ENCODE peak calls at places on chromosomes 5 and 9, in eight cellular contexts. Y is testis, L is A673, G is H1, T is right atrium auricular region, N is upper lobe of left lung, E is DND-41, W is breast epithelium. A is an unnamed sample. For H3K4me1 and H3K27me3, the result is how much of the 10 kb centered on the place peaks cover.

GRCh38 chr5:180135128-180135955 is 63.8 kb upstream of the RNF130 start:
- DNase-seq in Y (peak), L (peak), G (peak), T (no peak), N (no peak), E (no peak), W (peak), A (peak)

GRCh38 chr5:93079046-93079445 is 502.0 kb downstream of the NR2F1-AS1 start:
- DNase-seq in Y (no peak), L (no peak), G (no peak), T (no peak), N (no peak), E (no peak), W (no peak), A (no peak)

GRCh38 chr5:178785999-178786398 is 55.5 kb upstream of the ZNF354A start:
- DNase-seq in Y (no peak), L (no peak), G (no peak), T (no peak), N (no peak), E (no peak), W (no peak), A (no peak)

GRCh38 chr5:42745426-42745825 is 11.2 kb upstream of the CCDC152 start:
- DNase-seq in Y (peak), L (peak), G (peak), T (no peak), N (no peak), E (no peak), W (no peak), A (peak)

GRCh38 chr9:92716557-92716956 is 46.6 kb upstream of the IPPK start:
- DNase-seq in Y (peak), L (peak), G (peak), T (peak), N (no peak), E (peak), W (peak), A (peak)

GRCh38 chr5:43140286-43140685 is 19.6 kb downstream of the ZNF131 start:
- DNase-seq in Y (no peak), L (no peak), G (no peak), T (no peak), N (no peak), E (no peak), W (no peak), A (no peak)

GRCh38 chr5:62729662-62730061 is 151.0 kb downstream of the LRRC70 start:
- DNase-seq in Y (no peak), L (no peak), G (no peak), T (no peak), N (no peak), E (no peak), W (no peak), A (no peak)

GRCh38 chr9:132647355-132647754 is 22.4 kb downstream of the DDX31 start:
- DNase-seq in Y (no peak), L (no peak), G (no peak), T (no peak), N (no peak), E (no peak), W (no peak), A (no peak)

GRCh38 chr5:124665035-124665434 is 81.4 kb downstream of the ZNF608 start:
- DNase-seq in Y (no peak), L (no peak), G (no peak), T (no peak), N (no peak), E (no peak), W (no peak), A (no peak)

GRCh38 chr9:16817002-16817401 is 53.5 kb downstream of the BNC2 start:
- DNase-seq in Y (no peak), L (no peak), G (no peak), T (no peak), N (no peak), E (no peak), W (no peak), A (no peak)

GRCh38 chr9:8718121-8718725 is 918.6 kb upstream of the DMAC1 start:
- DNase-seq in Y (no peak), L (peak), G (no peak), T (no peak), N (no peak), E (no peak), W (no peak), A (no peak)

GRCh38 chr5:59543826-59544442 is 349.6 kb downstream of the PDE4D start:
- DNase-seq in Y (no peak), L (no peak), G (no peak), T (no peak), N (no peak), E (no peak), W (peak), A (no peak)

GRCh38 chr9:7967851-7968250 is 168.3 kb upstream of the DMAC1 start:
- DNase-seq in Y (no peak), L (no peak), G (no peak), T (no peak), N (no peak), E (no peak), W (no peak), A (no peak)

GRCh38 chr9:133088756-133089155 is 27.0 kb downstream of the CEL start:
- DNase-seq in Y (no peak), L (no peak), G (no peak), T (no peak), N (no peak), E (no peak), W (no peak), A (no peak)

GRCh38 chr9:68416891-68417570 is 60.6 kb downstream of the PGM5 start:
- DNase-seq in Y (no peak), L (peak), G (no peak), T (no peak), N (no peak), E (peak), W (no peak), A (peak)

GRCh38 chr9:109901191-109901590 is 121.2 kb downstream of the PALM2AKAP2 start:
- DNase-seq in Y (no peak), L (no peak), G (no peak), T (no peak), N (no peak), E (no peak), W (no peak), A (peak)

GRCh38 chr9:113578877-113579269 is 115.3 kb downstream of the RGS3 start:
- DNase-seq in Y (no peak), L (no peak), G (no peak), T (peak), N (no peak), E (peak), W (peak), A (no peak)

GRCh38 chr9:96087669-96088299 is 212.3 kb downstream of the ERCC6L2 start:
- DNase-seq in Y (no peak), L (peak), G (no peak), T (no peak), N (no peak), E (no peak), W (no peak), A (no peak)

GRCh38 chr9:108813951-108814601 is 41.7 kb downstream of the ACTL7B start:
- DNase-seq in Y (no peak), L (peak), G (no peak), T (no peak), N (no peak), E (no peak), W (no peak), A (no peak)

GRCh38 chr5:124301850-124302249 is 444.6 kb downstream of the ZNF608 start:
- DNase-seq in Y (no peak), L (no peak), G (no peak), T (no peak), N (no peak), E (no peak), W (no peak), A (no peak)

GRCh38 chr5:143029293-143029692 is 259.1 kb downstream of the ARHGAP26 start:
- DNase-seq in Y (no peak), L (no peak), G (no peak), T (no peak), N (no peak), E (no peak), W (no peak), A (no peak)

GRCh38 chr9:112945620-112946208 is 55.0 kb upstream of the SLC46A2 start:
- DNase-seq in Y (no peak), L (no peak), G (peak), T (no peak), N (peak), E (peak), W (no peak), A (no peak)

GRCh38 chr9:34599546-34599945 is 10.0 kb upstream of the CNTFR start:
- DNase-seq in Y (no peak), L (no peak), G (no peak), T (no peak), N (no peak), E (no peak), W (no peak), A (no peak)

GRCh38 chr9:86550411-86550810 is 196.2 kb upstream of the TUT7 start:
- DNase-seq in Y (no peak), L (peak), G (no peak), T (no peak), N (no peak), E (no peak), W (no peak), A (no peak)

GRCh38 chr9:79023134-79023577 is 548.6 kb upstream of the TLE4 start:
- DNase-seq in Y (no peak), L (no peak), G (no peak), T (no peak), N (no peak), E (no peak), W (no peak), A (peak)

GRCh38 chr5:115542651-115543364 is 1.8 kb downstream of the FEM1C start:
- DNase-seq in Y (no peak), L (no peak), G (no peak), T (no peak), N (no peak), E (no peak), W (no peak), A (peak)

GRCh38 chr5:149175346-149176113 is 34.2 kb downstream of the ABLIM3 start:
- DNase-seq in Y (peak), L (no peak), G (no peak), T (peak), N (no peak), E (no peak), W (no peak), A (no peak)

GRCh38 chr5:93477791-93478190 is 103.2 kb downstream of the NR2F1-AS1 start:
- DNase-seq in Y (no peak), L (no peak), G (no peak), T (no peak), N (no peak), E (no peak), W (no peak), A (peak)

GRCh38 chr9:88143944-88144343 is 5.7 kb upstream of the SPATA31C2 start:
- DNase-seq in Y (no peak), L (no peak), G (no peak), T (no peak), N (no peak), E (no peak), W (no peak), A (no peak)

GRCh38 chr9:18800579-18800978 is 232.4 kb downstream of the SAXO1 start:
- DNase-seq in Y (no peak), L (no peak), G (no peak), T (no peak), N (no peak), E (peak), W (no peak), A (no peak)

GRCh38 chr9:121424024-121424432 is 54.0 kb upstream of the STOM start:
- DNase-seq in Y (no peak), L (no peak), G (no peak), T (no peak), N (no peak), E (no peak), W (no peak), A (no peak)

GRCh38 chr9:82209797-82210470 is 221.4 kb downstream of the SPATA31D1 start:
- DNase-seq in Y (no peak), L (no peak), G (no peak), T (no peak), N (no peak), E (no peak), W (no peak), A (no peak)

GRCh38 chr9:120545691-120546565 is 34.0 kb downstream of the CDK5RAP2 start:
- DNase-seq in Y (no peak), L (no peak), G (no peak), T (no peak), N (no peak), E (no peak), W (no peak), A (no peak)

DNA sequence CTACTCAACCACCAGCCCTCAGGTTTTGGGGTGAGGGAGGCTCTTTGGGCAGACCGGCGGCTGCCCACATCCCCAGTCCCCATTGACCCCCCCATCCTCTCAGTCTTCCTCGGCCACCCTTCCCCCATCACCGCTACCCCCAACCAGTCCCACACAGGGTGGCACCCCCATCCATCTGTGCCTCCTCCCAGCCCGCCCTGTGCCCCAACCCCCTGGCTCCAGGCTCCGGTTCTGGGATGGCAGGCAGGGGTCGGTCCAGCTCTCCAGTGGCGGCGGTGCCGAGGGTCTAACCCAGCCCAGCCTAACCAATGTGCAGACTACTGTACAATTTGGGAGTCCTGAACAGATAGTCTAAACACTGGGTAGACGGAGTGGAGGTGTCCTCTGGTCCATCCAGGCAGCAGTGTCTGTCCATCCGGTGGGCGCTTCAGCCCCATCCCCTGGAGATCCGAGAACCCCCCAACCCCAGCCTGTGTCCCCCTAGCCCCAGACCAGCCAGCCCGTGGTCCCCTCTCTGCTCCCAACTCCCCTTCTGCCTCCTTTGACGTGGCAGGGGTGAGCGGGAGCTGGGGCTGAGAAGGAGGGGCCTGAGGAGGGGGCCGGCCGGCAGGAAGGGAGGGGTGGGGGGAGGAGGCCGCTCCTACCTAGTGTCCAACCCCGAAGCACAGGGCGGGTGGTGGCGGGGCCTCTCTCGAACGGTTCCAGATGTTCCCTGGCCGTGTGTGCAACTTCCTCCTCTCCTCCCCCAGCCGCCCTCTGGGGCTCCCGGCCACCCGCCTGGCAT is 31.2 kb downstream of the GOLGA2 start:
- DNase-seq in Y (peak), L (peak), G (no peak), T (peak), N (peak), E (no peak), W (peak), A (peak)
- H3K4me1 ChIP-seq in Y (under half), L (under half), G (under half), T (under half), N (under half), E (under half), W (under half), A (under half)

GRCh38 chr9:107559499-107560086 is 70.0 kb upstream of the KLF4 start:
- DNase-seq in Y (no peak), L (no peak), G (no peak), T (no peak), N (no peak), E (no peak), W (no peak), A (no peak)
- TF ChIP-seq CTCF in Y (no peak), L (no peak), G (no peak), T (no peak), N (no peak), E (no peak), W (no peak), A (no peak)

GRCh38 chr5:171310334-171310815 is 1.3 kb downstream of the TLX3 start:
- DNase-seq in Y (no peak), L (no peak), G (peak), T (no peak), N (no peak), E (peak), W (no peak), A (no peak)
- H3K27me3 ChIP-seq in Y (under half), L (half or more), G (half or more), T (half or more), N (half or more), E (under half), W (half or more), A (half or more)

GRCh38 chr9:89437772-89438171 is 60.1 kb downstream of the SEMA4D start:
- DNase-seq in Y (no peak), L (no peak), G (no peak), T (no peak), N (no peak), E (no peak), W (no peak), A (no peak)
- H3K4me1 ChIP-seq in Y (under half), L (under half), G (half or more), T (under half), N (half or more), E (under half), W (under half), A (under half)

DNA sequence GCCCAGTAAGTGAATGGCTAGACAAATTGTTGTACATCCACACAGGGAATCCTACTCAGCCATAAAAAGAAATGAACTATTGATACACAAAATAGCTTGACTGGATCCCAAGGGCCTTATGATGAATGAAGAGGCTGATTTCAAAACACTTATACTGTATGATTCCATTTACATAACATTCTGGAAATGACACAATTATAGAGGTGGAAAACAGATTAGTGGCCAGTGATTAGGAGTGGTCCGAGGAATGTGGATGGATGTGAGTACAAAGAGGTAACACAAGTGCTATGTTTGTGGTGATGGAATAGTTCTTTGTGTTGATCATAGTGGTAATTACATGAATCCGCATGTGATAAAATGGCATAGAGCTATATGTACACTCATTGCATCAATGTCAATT is 4.7 kb upstream of the UBLCP1 start:
- DNase-seq in Y (no peak), L (no peak), G (no peak), T (no peak), N (no peak), E (no peak), W (no peak), A (no peak)
- TF ChIP-seq CTCF in Y (no peak), L (no peak), G (no peak), T (no peak), N (no peak), E (no peak), W (no peak), A (no peak)

GRCh38 chr5:76475358-76475757 is 72.3 kb downstream of the IQGAP2 start:
- DNase-seq in Y (no peak), L (no peak), G (no peak), T (no peak), N (no peak), E (no peak), W (no peak), A (no peak)
- H3K27me3 ChIP-seq in Y (under half), L (under half), G (under half), T (under half), N (under half), E (under half), W (under half), A (under half)

GRCh38 chr9:135970128-135970815 is 9.1 kb upstream of the UBAC1 start:
- DNase-seq in Y (no peak), L (peak), G (no peak), T (no peak), N (no peak), E (no peak), W (no peak), A (no peak)

GRCh38 chr9:135969064-135969683 is 8.0 kb upstream of the UBAC1 start:
- DNase-seq in Y (no peak), L (peak), G (no peak), T (no peak), N (no peak), E (no peak), W (no peak), A (no peak)

GRCh38 chr9:135971892-135972291 is 10.7 kb upstream of the UBAC1 start:
- DNase-seq in Y (peak), L (no peak), G (peak), T (no peak), N (peak), E (peak), W (peak), A (peak)

GRCh38 chr9:135973276-135974219 is 12.4 kb upstream of the UBAC1 start:
- DNase-seq in Y (no peak), L (peak), G (no peak), T (no peak), N (no peak), E (no peak), W (no peak), A (no peak)

GRCh38 chr9:135971106-135971766 is 10.1 kb upstream of the UBAC1 start:
- DNase-seq in Y (no peak), L (peak), G (no peak), T (no peak), N (no peak), E (no peak), W (no peak), A (no peak)
- H3K4me1 ChIP-seq in Y (under half), L (half or more), G (under half), T (under half), N (under half), E (under half), W (under half), A (under half)

GRCh38 chr5:122780296-122780695 is 5.4 kb downstream of the SNX2 start:
- DNase-seq in Y (no peak), L (no peak), G (no peak), T (no peak), N (no peak), E (no peak), W (no peak), A (no peak)
- TF ChIP-seq CTCF in Y (no peak), L (no peak), G (no peak), T (no peak), N (no peak), E (no peak), W (no peak), A (no peak)

GRCh38 chr9:130465383-130466096 is 20.8 kb downstream of the ASS1 start:
- DNase-seq in Y (no peak), L (no peak), G (no peak), T (no peak), N (no peak), E (no peak), W (no peak), A (no peak)

GRCh38 chr9:130468566-130468965 is 23.8 kb downstream of the ASS1 start:
- DNase-seq in Y (no peak), L (no peak), G (no peak), T (no peak), N (no peak), E (no peak), W (no peak), A (no peak)

GRCh38 chr9:130466537-130467217 is 21.9 kb downstream of the ASS1 start:
- DNase-seq in Y (no peak), L (no peak), G (no peak), T (no peak), N (peak), E (no peak), W (no peak), A (no peak)

GRCh38 chr9:130470269-130470668 is 25.5 kb downstream of the ASS1 start:
- DNase-seq in Y (no peak), L (no peak), G (no peak), T (no peak), N (peak), E (no peak), W (no peak), A (no peak)

GRCh38 chr9:130467371-130467770 is 22.6 kb downstream of the ASS1 start:
- DNase-seq in Y (no peak), L (no peak), G (no peak), T (no peak), N (no peak), E (no peak), W (no peak), A (no peak)
- H3K27me3 ChIP-seq in Y (under half), L (under half), G (under half), T (under half), N (under half), E (under half), W (under half), A (under half)

GRCh38 chr5:134098690-134099089 is 15.8 kb upstream of the TCF7 start:
- DNase-seq in Y (no peak), L (no peak), G (no peak), T (no peak), N (no peak), E (no peak), W (no peak), A (no peak)
- H3K4me1 ChIP-seq in Y (under half), L (under half), G (under half), T (under half), N (under half), E (under half), W (under half), A (under half)